ENCODE peak calls at places on chromosomes 11 and 22, in ten cellular contexts. One of them, this sample, is unnamed.

GRCh38 chr11:19982761-19983495 is 177.3 kb downstream of the DBX1 start:
- DNase-seq in astrocyte of the cerebellum: no peak
- DNase-seq in ELR: no peak
- DNase-seq in endothelial cell: no peak
- DNase-seq in neural crest cell: no peak
- DNase-seq in heart right ventricle: no peak
- DNase-seq in A172: no peak
- DNase-seq in stimulated activated CD8-positive, alpha-beta memory T cell treated with anti-CD3 and anti-CD28 coated beads, Interleukin-2, amount 100 ng/mL, for 48 hours: no peak
- DNase-seq in right lobe of liver: no peak
- DNase-seq in astrocyte of the spinal cord: peak; percentile 43
- DNase-seq in this sample: no peak

GRCh38 chr22:43956805-43957463 is 1.7 kb downstream of the SAMM50 start:
- DNase-seq in astrocyte of the cerebellum: no peak
- DNase-seq in ELR: no peak
- DNase-seq in endothelial cell: no peak
- DNase-seq in neural crest cell: no peak
- DNase-seq in heart right ventricle: peak; percentile 20
- DNase-seq in A172: no peak
- DNase-seq in stimulated activated CD8-positive, alpha-beta memory T cell treated with anti-CD3 and anti-CD28 coated beads, Interleukin-2, amount 100 ng/mL, for 48 hours: no peak
- DNase-seq in right lobe of liver: no peak
- DNase-seq in astrocyte of the spinal cord: no peak
- DNase-seq in this sample: no peak

GRCh38 chr11:57777969-57778317 is 16.3 kb downstream of the CTNND1 start:
- DNase-seq in astrocyte of the cerebellum: no peak
- DNase-seq in ELR: peak; percentile 39
- DNase-seq in endothelial cell: no peak
- DNase-seq in neural crest cell: no peak
- DNase-seq in heart right ventricle: peak; percentile 47
- DNase-seq in A172: peak; percentile 50
- DNase-seq in stimulated activated CD8-positive, alpha-beta memory T cell treated with anti-CD3 and anti-CD28 coated beads, Interleukin-2, amount 100 ng/mL, for 48 hours: no peak
- DNase-seq in right lobe of liver: peak; percentile 41
- DNase-seq in astrocyte of the spinal cord: peak; percentile 51
- DNase-seq in this sample: peak; percentile 69

GRCh38 chr22:27327497-27327896 is 474.1 kb downstream of the MN1 start:
- DNase-seq in astrocyte of the cerebellum: no peak
- DNase-seq in ELR: no peak
- DNase-seq in endothelial cell: no peak
- DNase-seq in neural crest cell: no peak
- DNase-seq in heart right ventricle: no peak
- DNase-seq in A172: no peak
- DNase-seq in stimulated activated CD8-positive, alpha-beta memory T cell treated with anti-CD3 and anti-CD28 coated beads, Interleukin-2, amount 100 ng/mL, for 48 hours: no peak
- DNase-seq in right lobe of liver: no peak
- DNase-seq in astrocyte of the spinal cord: no peak
- DNase-seq in this sample: no peak

GRCh38 chr11:79042824-79043223 is 398.0 kb downstream of the TENM4 start:
- DNase-seq in astrocyte of the cerebellum: no peak
- DNase-seq in ELR: no peak
- DNase-seq in endothelial cell: no peak
- DNase-seq in neural crest cell: no peak
- DNase-seq in heart right ventricle: no peak
- DNase-seq in A172: no peak
- DNase-seq in stimulated activated CD8-positive, alpha-beta memory T cell treated with anti-CD3 and anti-CD28 coated beads, Interleukin-2, amount 100 ng/mL, for 48 hours: no peak
- DNase-seq in right lobe of liver: no peak
- DNase-seq in astrocyte of the spinal cord: no peak
- DNase-seq in this sample: no peak

GRCh38 chr11:69674267-69674885 is 777 bp downstream of the LTO1 start:
- DNase-seq in astrocyte of the cerebellum: peak; percentile 24
- DNase-seq in ELR: peak; percentile 89
- DNase-seq in endothelial cell: no peak
- DNase-seq in neural crest cell: no peak
- DNase-seq in heart right ventricle: no peak
- DNase-seq in A172: peak; percentile 76
- DNase-seq in stimulated activated CD8-positive, alpha-beta memory T cell treated with anti-CD3 and anti-CD28 coated beads, Interleukin-2, amount 100 ng/mL, for 48 hours: no peak
- DNase-seq in right lobe of liver: no peak
- DNase-seq in astrocyte of the spinal cord: peak; percentile 75
- DNase-seq in this sample: no peak

GRCh38 chr22:32574397-32574796 is 99.8 kb downstream of the FBXO7 start:
- DNase-seq in astrocyte of the cerebellum: no peak
- DNase-seq in ELR: no peak
- DNase-seq in endothelial cell: no peak
- DNase-seq in neural crest cell: no peak
- DNase-seq in heart right ventricle: no peak
- DNase-seq in A172: no peak
- DNase-seq in stimulated activated CD8-positive, alpha-beta memory T cell treated with anti-CD3 and anti-CD28 coated beads, Interleukin-2, amount 100 ng/mL, for 48 hours: no peak
- DNase-seq in right lobe of liver: no peak
- DNase-seq in astrocyte of the spinal cord: no peak
- DNase-seq in this sample: no peak

GRCh38 chr11:18457435-18457834 is 1.8 kb downstream of the LDHAL6A start:
- DNase-seq in astrocyte of the cerebellum: no peak
- DNase-seq in ELR: peak; percentile 32
- DNase-seq in endothelial cell: no peak
- DNase-seq in neural crest cell: no peak
- DNase-seq in heart right ventricle: no peak
- DNase-seq in A172: peak; percentile 92
- DNase-seq in stimulated activated CD8-positive, alpha-beta memory T cell treated with anti-CD3 and anti-CD28 coated beads, Interleukin-2, amount 100 ng/mL, for 48 hours: no peak
- DNase-seq in right lobe of liver: peak; percentile 25
- DNase-seq in astrocyte of the spinal cord: no peak
- DNase-seq in this sample: no peak

GRCh38 chr22:41915035-41915782 is at the start of gene SHISA8:
- DNase-seq in astrocyte of the cerebellum: no peak
- DNase-seq in ELR: peak; percentile 48
- DNase-seq in endothelial cell: peak; percentile 64
- DNase-seq in neural crest cell: no peak
- DNase-seq in heart right ventricle: no peak
- DNase-seq in A172: no peak
- DNase-seq in stimulated activated CD8-positive, alpha-beta memory T cell treated with anti-CD3 and anti-CD28 coated beads, Interleukin-2, amount 100 ng/mL, for 48 hours: peak; percentile 36
- DNase-seq in right lobe of liver: peak; percentile 56
- DNase-seq in astrocyte of the spinal cord: peak; percentile 27
- DNase-seq in this sample: peak; percentile 73

GRCh38 chr11:10109836-10110235 is 184.2 kb downstream of the SBF2 start:
- DNase-seq in astrocyte of the cerebellum: peak; percentile 44
- DNase-seq in ELR: no peak
- DNase-seq in endothelial cell: no peak
- DNase-seq in neural crest cell: no peak
- DNase-seq in heart right ventricle: no peak
- DNase-seq in A172: no peak
- DNase-seq in stimulated activated CD8-positive, alpha-beta memory T cell treated with anti-CD3 and anti-CD28 coated beads, Interleukin-2, amount 100 ng/mL, for 48 hours: no peak
- DNase-seq in right lobe of liver: no peak
- DNase-seq in astrocyte of the spinal cord: peak; percentile 42
- DNase-seq in this sample: no peak

GRCh38 chr22:27724706-27725105 is 76.8 kb downstream of the MN1 start:
- DNase-seq in astrocyte of the cerebellum: peak; percentile 20
- DNase-seq in ELR: no peak
- DNase-seq in endothelial cell: no peak
- DNase-seq in neural crest cell: no peak
- DNase-seq in heart right ventricle: no peak
- DNase-seq in A172: no peak
- DNase-seq in stimulated activated CD8-positive, alpha-beta memory T cell treated with anti-CD3 and anti-CD28 coated beads, Interleukin-2, amount 100 ng/mL, for 48 hours: no peak
- DNase-seq in right lobe of liver: no peak
- DNase-seq in astrocyte of the spinal cord: no peak
- DNase-seq in this sample: no peak

GRCh38 chr22:45235101-45235777 is 5.5 kb downstream of the KIAA0930 start:
- DNase-seq in astrocyte of the cerebellum: no peak
- DNase-seq in ELR: no peak
- DNase-seq in endothelial cell: no peak
- DNase-seq in neural crest cell: no peak
- DNase-seq in heart right ventricle: peak; percentile 35
- DNase-seq in A172: no peak
- DNase-seq in stimulated activated CD8-positive, alpha-beta memory T cell treated with anti-CD3 and anti-CD28 coated beads, Interleukin-2, amount 100 ng/mL, for 48 hours: no peak
- DNase-seq in right lobe of liver: no peak
- DNase-seq in astrocyte of the spinal cord: no peak
- DNase-seq in this sample: no peak

GRCh38 chr11:119461250-119461963 is 38.4 kb upstream of the THY1 start:
- DNase-seq in astrocyte of the cerebellum: no peak
- DNase-seq in ELR: no peak
- DNase-seq in endothelial cell: no peak
- DNase-seq in neural crest cell: no peak
- DNase-seq in heart right ventricle: no peak
- DNase-seq in A172: no peak
- DNase-seq in stimulated activated CD8-positive, alpha-beta memory T cell treated with anti-CD3 and anti-CD28 coated beads, Interleukin-2, amount 100 ng/mL, for 48 hours: no peak
- DNase-seq in right lobe of liver: no peak
- DNase-seq in astrocyte of the spinal cord: no peak
- DNase-seq in this sample: no peak

GRCh38 chr11:133823211-133823610 is 22.1 kb downstream of the SPATA19 start:
- DNase-seq in astrocyte of the cerebellum: no peak
- DNase-seq in ELR: no peak
- DNase-seq in endothelial cell: no peak
- DNase-seq in neural crest cell: no peak
- DNase-seq in heart right ventricle: no peak
- DNase-seq in A172: no peak
- DNase-seq in stimulated activated CD8-positive, alpha-beta memory T cell treated with anti-CD3 and anti-CD28 coated beads, Interleukin-2, amount 100 ng/mL, for 48 hours: no peak
- DNase-seq in right lobe of liver: no peak
- DNase-seq in astrocyte of the spinal cord: no peak
- DNase-seq in this sample: no peak

GRCh38 chr11:74311352-74311926 is at the start of gene P4HA3:
- DNase-seq in astrocyte of the cerebellum: no peak
- DNase-seq in ELR: peak; percentile 30
- DNase-seq in endothelial cell: peak; percentile 67
- DNase-seq in neural crest cell: peak; percentile 56
- DNase-seq in heart right ventricle: peak; percentile 52
- DNase-seq in A172: no peak
- DNase-seq in stimulated activated CD8-positive, alpha-beta memory T cell treated with anti-CD3 and anti-CD28 coated beads, Interleukin-2, amount 100 ng/mL, for 48 hours: peak; percentile 50
- DNase-seq in right lobe of liver: peak; percentile 79
- DNase-seq in astrocyte of the spinal cord: peak; percentile 55
- DNase-seq in this sample: peak; percentile 78

GRCh38 chr11:17073370-17074027 is 4.0 kb downstream of the RPS13 start:
- DNase-seq in astrocyte of the cerebellum: no peak
- DNase-seq in ELR: peak; percentile 21
- DNase-seq in endothelial cell: no peak
- DNase-seq in neural crest cell: no peak
- DNase-seq in heart right ventricle: no peak
- DNase-seq in A172: no peak
- DNase-seq in stimulated activated CD8-positive, alpha-beta memory T cell treated with anti-CD3 and anti-CD28 coated beads, Interleukin-2, amount 100 ng/mL, for 48 hours: no peak
- DNase-seq in right lobe of liver: no peak
- DNase-seq in astrocyte of the spinal cord: no peak
- DNase-seq in this sample: no peak

GRCh38 chr11:77345621-77346020 is 44.1 kb upstream of the GDPD4 start:
- DNase-seq in astrocyte of the cerebellum: peak; percentile 62
- DNase-seq in ELR: peak; percentile 84
- DNase-seq in endothelial cell: no peak
- DNase-seq in neural crest cell: no peak
- DNase-seq in heart right ventricle: no peak
- DNase-seq in A172: peak; percentile 54
- DNase-seq in stimulated activated CD8-positive, alpha-beta memory T cell treated with anti-CD3 and anti-CD28 coated beads, Interleukin-2, amount 100 ng/mL, for 48 hours: no peak
- DNase-seq in right lobe of liver: no peak
- DNase-seq in astrocyte of the spinal cord: peak; percentile 89
- DNase-seq in this sample: no peak

GRCh38 chr22:17057959-17058814 is 26.6 kb upstream of the IL17RA start:
- DNase-seq in astrocyte of the cerebellum: peak; percentile 57
- DNase-seq in ELR: peak; percentile 68
- DNase-seq in endothelial cell: peak; percentile 79
- DNase-seq in neural crest cell: peak; percentile 73
- DNase-seq in heart right ventricle: peak; percentile 65
- DNase-seq in A172: peak; percentile 43
- DNase-seq in stimulated activated CD8-positive, alpha-beta memory T cell treated with anti-CD3 and anti-CD28 coated beads, Interleukin-2, amount 100 ng/mL, for 48 hours: peak; percentile 19
- DNase-seq in right lobe of liver: peak; percentile 51
- DNase-seq in astrocyte of the spinal cord: peak; percentile 52
- DNase-seq in this sample: peak; percentile 53

GRCh38 chr11:36186340-36186739 is 102.9 kb downstream of the COMMD9 start:
- DNase-seq in astrocyte of the cerebellum: peak; percentile 86
- DNase-seq in ELR: no peak
- DNase-seq in endothelial cell: no peak
- DNase-seq in neural crest cell: no peak
- DNase-seq in heart right ventricle: no peak
- DNase-seq in A172: no peak
- DNase-seq in stimulated activated CD8-positive, alpha-beta memory T cell treated with anti-CD3 and anti-CD28 coated beads, Interleukin-2, amount 100 ng/mL, for 48 hours: no peak
- DNase-seq in right lobe of liver: no peak
- DNase-seq in astrocyte of the spinal cord: peak; percentile 86
- DNase-seq in this sample: no peak

GRCh38 chr11:95829580-95830259 is 39.4 kb downstream of the CEP57 start:
- DNase-seq in astrocyte of the cerebellum: no peak
- DNase-seq in ELR: peak; percentile 61
- DNase-seq in endothelial cell: no peak
- DNase-seq in neural crest cell: no peak
- DNase-seq in heart right ventricle: no peak
- DNase-seq in A172: no peak
- DNase-seq in stimulated activated CD8-positive, alpha-beta memory T cell treated with anti-CD3 and anti-CD28 coated beads, Interleukin-2, amount 100 ng/mL, for 48 hours: no peak
- DNase-seq in right lobe of liver: no peak
- DNase-seq in astrocyte of the spinal cord: peak; percentile 12
- DNase-seq in this sample: no peak

GRCh38 chr11:62910141-62910882 is 10.9 kb downstream of the CHRM1 start:
- DNase-seq in astrocyte of the cerebellum: no peak
- DNase-seq in ELR: no peak
- DNase-seq in endothelial cell: no peak
- DNase-seq in neural crest cell: no peak
- DNase-seq in heart right ventricle: no peak
- DNase-seq in A172: no peak
- DNase-seq in stimulated activated CD8-positive, alpha-beta memory T cell treated with anti-CD3 and anti-CD28 coated beads, Interleukin-2, amount 100 ng/mL, for 48 hours: no peak
- DNase-seq in right lobe of liver: no peak
- DNase-seq in astrocyte of the spinal cord: no peak
- DNase-seq in this sample: no peak

GRCh38 chr22:38127869-38128268 is 17.4 kb upstream of the BAIAP2L2 start:
- DNase-seq in astrocyte of the cerebellum: no peak
- DNase-seq in ELR: no peak
- DNase-seq in endothelial cell: no peak
- DNase-seq in neural crest cell: no peak
- DNase-seq in heart right ventricle: no peak
- DNase-seq in A172: no peak
- DNase-seq in stimulated activated CD8-positive, alpha-beta memory T cell treated with anti-CD3 and anti-CD28 coated beads, Interleukin-2, amount 100 ng/mL, for 48 hours: no peak
- DNase-seq in right lobe of liver: no peak
- DNase-seq in astrocyte of the spinal cord: no peak
- DNase-seq in this sample: no peak

GRCh38 chr22:48736593-48737460 is 1090.8 kb downstream of the BRD1 start:
- DNase-seq in astrocyte of the cerebellum: no peak
- DNase-seq in ELR: no peak
- DNase-seq in endothelial cell: no peak
- DNase-seq in neural crest cell: no peak
- DNase-seq in heart right ventricle: no peak
- DNase-seq in A172: no peak
- DNase-seq in stimulated activated CD8-positive, alpha-beta memory T cell treated with anti-CD3 and anti-CD28 coated beads, Interleukin-2, amount 100 ng/mL, for 48 hours: no peak
- DNase-seq in right lobe of liver: no peak
- DNase-seq in astrocyte of the spinal cord: no peak
- DNase-seq in this sample: no peak

GRCh38 chr11:112620621-112621394 is 340.4 kb upstream of the NCAM1 start:
- DNase-seq in astrocyte of the cerebellum: no peak
- DNase-seq in ELR: peak; percentile 23
- DNase-seq in endothelial cell: no peak
- DNase-seq in neural crest cell: no peak
- DNase-seq in heart right ventricle: no peak
- DNase-seq in A172: peak; percentile 31
- DNase-seq in stimulated activated CD8-positive, alpha-beta memory T cell treated with anti-CD3 and anti-CD28 coated beads, Interleukin-2, amount 100 ng/mL, for 48 hours: no peak
- DNase-seq in right lobe of liver: no peak
- DNase-seq in astrocyte of the spinal cord: peak; percentile 22
- DNase-seq in this sample: no peak

GRCh38 chr22:42335839-42336378 is 65.5 kb upstream of the TCF20 start:
- DNase-seq in astrocyte of the cerebellum: no peak
- DNase-seq in ELR: no peak
- DNase-seq in endothelial cell: no peak
- DNase-seq in neural crest cell: no peak
- DNase-seq in heart right ventricle: no peak
- DNase-seq in A172: no peak
- DNase-seq in stimulated activated CD8-positive, alpha-beta memory T cell treated with anti-CD3 and anti-CD28 coated beads, Interleukin-2, amount 100 ng/mL, for 48 hours: no peak
- DNase-seq in right lobe of liver: no peak
- DNase-seq in astrocyte of the spinal cord: no peak
- DNase-seq in this sample: no peak

GRCh38 chr11:62108971-62109391 is 14.8 kb upstream of the INCENP start:
- DNase-seq in astrocyte of the cerebellum: peak; percentile 19
- DNase-seq in ELR: peak; percentile 72
- DNase-seq in endothelial cell: no peak
- DNase-seq in neural crest cell: no peak
- DNase-seq in heart right ventricle: no peak
- DNase-seq in A172: peak; percentile 55
- DNase-seq in stimulated activated CD8-positive, alpha-beta memory T cell treated with anti-CD3 and anti-CD28 coated beads, Interleukin-2, amount 100 ng/mL, for 48 hours: no peak
- DNase-seq in right lobe of liver: no peak
- DNase-seq in astrocyte of the spinal cord: peak; percentile 53
- DNase-seq in this sample: no peak

GRCh38 chr11:109423114-109423859 is 1.3 kb downstream of the C11orf87 start:
- DNase-seq in astrocyte of the cerebellum: no peak
- DNase-seq in ELR: peak; percentile 20
- DNase-seq in endothelial cell: peak; percentile 45
- DNase-seq in neural crest cell: peak; percentile 10
- DNase-seq in heart right ventricle: no peak
- DNase-seq in A172: no peak
- DNase-seq in stimulated activated CD8-positive, alpha-beta memory T cell treated with anti-CD3 and anti-CD28 coated beads, Interleukin-2, amount 100 ng/mL, for 48 hours: no peak
- DNase-seq in right lobe of liver: no peak
- DNase-seq in astrocyte of the spinal cord: peak; percentile 39
- DNase-seq in this sample: no peak

GRCh38 chr22:18966748-18967147 is 30.7 kb upstream of the PRODH start:
- DNase-seq in astrocyte of the cerebellum: no peak
- DNase-seq in ELR: no peak
- DNase-seq in endothelial cell: no peak
- DNase-seq in neural crest cell: no peak
- DNase-seq in heart right ventricle: no peak
- DNase-seq in A172: no peak
- DNase-seq in stimulated activated CD8-positive, alpha-beta memory T cell treated with anti-CD3 and anti-CD28 coated beads, Interleukin-2, amount 100 ng/mL, for 48 hours: no peak
- DNase-seq in right lobe of liver: peak; percentile 22
- DNase-seq in astrocyte of the spinal cord: no peak
- DNase-seq in this sample: no peak

This sample was measured in left colon.